ENCODE peak calls at places on chromosomes 13 and 19, in five cellular contexts. G, E, U, A and W are unnamed samples.
A peak's percentile ranks its signal among the peaks of the same experiment; 100 is the strongest.

GRCh38 chr19:38425810-38426466 is at the start of gene RASGRP4:
- DNase-seq in G (no peak), U (no peak), A (no peak), E (no peak), W (no peak)

GRCh38 chr19:10517361-10517759 is at the start of gene S1PR5:
- DNase-seq in G (peak; percentile 29), E (no peak), U (no peak), A (no peak), W (no peak)

GRCh38 chr19:35776102-35776788 is 881 bp downstream of the ARHGAP33 start:
- DNase-seq in E (no peak), G (no peak), U (no peak), A (peak; percentile 31), W (no peak)

GRCh38 chr13:66974174-66974573 is 256.0 kb downstream of the PCDH9 start:
- DNase-seq in E (no peak), U (no peak), G (no peak), A (no peak), W (no peak)

GRCh38 chr13:51966186-51966585 is 45.1 kb downstream of the ATP7B start:
- DNase-seq in A (no peak), U (no peak), G (no peak), E (no peak), W (no peak)

GRCh38 chr13:30607908-30608307 is 9.8 kb upstream of the USPL1 start:
- DNase-seq in E (peak; percentile 89), G (no peak), A (no peak), U (peak; percentile 21), W (no peak)

GRCh38 chr13:44969858-44970484 is 19.3 kb downstream of the NUFIP1 start:
- DNase-seq in E (peak; percentile 41), U (peak; percentile 34), A (no peak), G (peak; percentile 64), W (no peak)

GRCh38 chr13:99655351-99656091 is 154.2 kb downstream of the TM9SF2 start:
- DNase-seq in G (peak; percentile 31), E (no peak), A (no peak), U (no peak), W (no peak)

GRCh38 chr13:98792784-98793183 is 40.3 kb upstream of the SLC15A1 start:
- DNase-seq in E (no peak), G (no peak), U (no peak), A (no peak), W (no peak)

GRCh38 chr13:111632906-111633305 is 312.5 kb downstream of the TEX29 start:
- DNase-seq in E (peak; percentile 70), G (no peak), A (no peak), U (peak; percentile 60), W (no peak)

GRCh38 chr13:30196025-30196424 is 111.3 kb downstream of the KATNAL1 start:
- DNase-seq in G (no peak), A (no peak), U (peak; percentile 37), E (peak; percentile 31), W (no peak)

GRCh38 chr13:37617162-37617561 is 18.6 kb upstream of the POSTN start:
- DNase-seq in E (no peak), A (no peak), U (no peak), G (peak; percentile 59), W (no peak)